ENCODE peak calls at places on chromosomes 5 and 9, in eight cellular contexts. N is CD8-positive, alpha-beta memory T cell; I is mammary epithelial cell; G is lower lobe of right lung; U is CD8-positive, alpha-beta T cell; H is MM.1S; E is psoas muscle; V is mesenchymal stem cell. X is an unnamed sample. For H3K4me1, the result is how much of the 10 kb centered on the place peaks cover.

GRCh38 chr5:38845555-38846378 is at the start of gene OSMR:
- DNase-seq in N (no peak), I (peak), G (peak), U (no peak), H (no peak), E (peak), V (peak), X (peak)

GRCh38 chr5:68021958-68022357 is 193.6 kb upstream of the PIK3R1 start:
- DNase-seq in N (no peak), I (no peak), G (no peak), U (no peak), H (no peak), E (no peak), V (no peak), X (no peak)

GRCh38 chr9:116141864-116142561 is 11.6 kb upstream of the PAPPA start:
- DNase-seq in N (no peak), I (peak), G (no peak), U (no peak), H (no peak), E (no peak), V (no peak), X (no peak)

GRCh38 chr9:128159073-128159783 is 837 bp upstream of the BBLN start:
- DNase-seq in N (peak), I (no peak), G (no peak), U (peak), H (peak), E (no peak), V (no peak), X (no peak)

GRCh38 chr5:168611163-168611562 is 32.0 kb upstream of the PANK3 start:
- DNase-seq in N (no peak), I (no peak), G (no peak), U (no peak), H (no peak), E (no peak), V (peak), X (no peak)

GRCh38 chr9:109779711-109780452 is at the start of gene PALM2AKAP2:
- DNase-seq in N (no peak), I (peak), G (peak), U (no peak), H (peak), E (peak), V (peak), X (peak)

GRCh38 chr9:35910613-35911488 is 1.6 kb downstream of the SPAAR start:
- DNase-seq in N (peak), I (peak), G (peak), U (peak), H (peak), E (peak), V (peak), X (peak)

GRCh38 chr9:27519466-27520465 is 4.3 kb upstream of the IFNK start:
- DNase-seq in N (no peak), I (peak), G (no peak), U (no peak), H (no peak), E (no peak), V (no peak), X (no peak)

GRCh38 chr9:88777498-88778312 is 213.6 kb upstream of the S1PR3 start:
- DNase-seq in N (no peak), I (no peak), G (no peak), U (no peak), H (peak), E (peak), V (peak), X (peak)

GRCh38 chr5:172312286-172312685 is 28.7 kb upstream of the UBTD2 start:
- DNase-seq in N (no peak), I (no peak), G (no peak), U (no peak), H (no peak), E (no peak), V (no peak), X (no peak)

GRCh38 chr9:128152133-128152780 is 3.0 kb downstream of the LCN2 start:
- DNase-seq in N (no peak), I (no peak), G (no peak), U (no peak), H (no peak), E (no peak), V (no peak), X (no peak)

GRCh38 chr5:173507171-173507570 is 109.3 kb downstream of the BOD1 start:
- DNase-seq in N (no peak), I (no peak), G (no peak), U (no peak), H (no peak), E (no peak), V (no peak), X (no peak)

GRCh38 chr5:56465757-56466127 is 232.6 kb upstream of the ANKRD55 start:
- DNase-seq in N (no peak), I (no peak), G (no peak), U (no peak), H (no peak), E (no peak), V (peak), X (no peak)

GRCh38 chr9:110900451-110900850 is 137.8 kb downstream of the LPAR1 start:
- DNase-seq in N (no peak), I (no peak), G (no peak), U (no peak), H (no peak), E (no peak), V (no peak), X (no peak)

GRCh38 chr5:174140452-174140851 is 94.9 kb downstream of the NSG2 start:
- DNase-seq in N (no peak), I (no peak), G (no peak), U (no peak), H (no peak), E (no peak), V (no peak), X (no peak)

GRCh38 chr5:161138751-161139455 is 286.9 kb upstream of the ATP10B start:
- DNase-seq in N (no peak), I (no peak), G (no peak), U (no peak), H (peak), E (no peak), V (no peak), X (no peak)

GRCh38 chr5:16754086-16754485 is 137.3 kb upstream of the RETREG1 start:
- DNase-seq in N (no peak), I (no peak), G (no peak), U (no peak), H (no peak), E (no peak), V (no peak), X (no peak)

GRCh38 chr5:102313907-102314306 is 17.8 kb upstream of the SLCO4C1 start:
- DNase-seq in N (no peak), I (no peak), G (no peak), U (no peak), H (no peak), E (no peak), V (no peak), X (no peak)

GRCh38 chr5:139486201-139486600 is 3.6 kb upstream of the STING1 start:
- DNase-seq in N (no peak), I (no peak), G (no peak), U (no peak), H (no peak), E (no peak), V (no peak), X (no peak)

GRCh38 chr5:133050500-133050899 is 1.3 kb upstream of the HSPA4 start:
- DNase-seq in N (peak), I (no peak), G (no peak), U (no peak), H (no peak), E (no peak), V (no peak), X (no peak)

GRCh38 chr5:108560581-108560980 is 178.7 kb upstream of the FBXL17 start:
- DNase-seq in N (no peak), I (no peak), G (no peak), U (no peak), H (no peak), E (peak), V (peak), X (peak)

GRCh38 chr5:34059997-34060396 is 17.0 kb upstream of the C1QTNF3 start:
- DNase-seq in N (no peak), I (peak), G (no peak), U (no peak), H (no peak), E (no peak), V (no peak), X (no peak)

GRCh38 chr5:56037531-56038010 is 42.8 kb upstream of the IL6ST start:
- DNase-seq in N (no peak), I (no peak), G (no peak), U (no peak), H (peak), E (no peak), V (no peak), X (peak)

GRCh38 chr5:42912184-42912766 is 100.6 kb upstream of the SELENOP start:
- DNase-seq in N (peak), I (peak), G (no peak), U (peak), H (peak), E (no peak), V (peak), X (no peak)

GRCh38 chr5:94908889-94909480 is 290.5 kb downstream of the SLF1 start:
- DNase-seq in N (no peak), I (peak), G (no peak), U (no peak), H (peak), E (no peak), V (peak), X (no peak)

GRCh38 chr9:130343445-130343918 is 77.9 kb downstream of the HMCN2 start:
- DNase-seq in N (peak), I (no peak), G (no peak), U (peak), H (no peak), E (no peak), V (no peak), X (no peak)

GRCh38 chr9:89810434-89810833 is 205.6 kb downstream of the GADD45G start:
- DNase-seq in N (no peak), I (no peak), G (peak), U (no peak), H (no peak), E (no peak), V (peak), X (no peak)

DNA sequence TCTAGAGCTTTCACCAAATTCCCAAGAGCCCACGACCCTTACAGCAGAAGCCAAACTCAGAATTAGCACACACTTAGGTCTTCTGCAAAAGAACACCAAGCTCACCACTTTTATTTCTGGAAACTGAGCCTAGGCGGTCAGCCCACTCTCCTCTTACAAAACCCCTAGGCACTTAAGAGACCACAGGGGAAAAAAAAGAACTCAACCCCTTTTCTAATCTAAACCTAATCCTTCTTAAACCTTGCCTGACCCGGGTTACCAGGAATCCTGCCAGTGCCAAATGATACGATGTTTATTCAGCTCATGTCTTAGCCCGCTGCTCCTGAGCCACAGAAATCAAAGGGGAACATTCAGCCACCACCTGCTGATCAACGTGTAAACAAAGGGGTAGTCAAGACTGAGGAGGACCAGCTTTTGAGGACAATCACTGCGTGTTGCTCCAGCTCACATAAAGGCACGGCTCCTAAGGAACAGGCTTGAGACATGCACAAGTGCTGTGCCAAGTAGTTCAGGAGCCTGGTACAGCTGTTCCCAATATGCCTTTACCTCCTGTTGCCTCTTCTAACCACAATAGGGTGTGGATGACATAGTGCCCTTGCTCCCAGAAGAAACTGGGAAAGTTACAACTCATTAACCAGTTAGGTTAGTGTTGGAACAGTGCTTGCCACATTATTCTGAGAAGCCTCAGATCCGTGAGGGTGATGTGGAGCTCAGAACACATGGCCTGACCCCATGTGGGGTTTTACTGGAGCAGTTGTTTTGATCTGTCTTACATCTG is 49.3 kb downstream of the ZFAND5 start:
- DNase-seq in N (no peak), I (peak), G (peak), U (no peak), H (no peak), E (peak), V (peak), X (no peak)
- H3K4me1 ChIP-seq in N (under half), I (under half), G (under half), U (under half), H (under half), E (under half), V (under half), X (under half)

GRCh38 chr5:60851681-60852080 is 7.6 kb upstream of the ELOVL7 start:
- DNase-seq in N (no peak), I (no peak), G (no peak), U (no peak), H (no peak), E (no peak), V (no peak), X (no peak)
- H3K4me3 ChIP-seq in N (no peak), I (no peak), G (no peak), U (no peak), H (no peak), E (no peak), V (no peak), X (no peak)

GRCh38 chr9:91908746-91909145 is 41.3 kb downstream of the ROR2 start:
- DNase-seq in N (no peak), I (no peak), G (no peak), U (no peak), H (peak), E (no peak), V (peak), X (no peak)

GRCh38 chr9:91905237-91905650 is 44.8 kb downstream of the ROR2 start:
- DNase-seq in N (no peak), I (no peak), G (no peak), U (no peak), H (no peak), E (no peak), V (no peak), X (no peak)

GRCh38 chr9:91907387-91908292 is 42.4 kb downstream of the ROR2 start:
- DNase-seq in N (no peak), I (no peak), G (no peak), U (no peak), H (no peak), E (no peak), V (no peak), X (no peak)

GRCh38 chr9:91905958-91906585 is 44.0 kb downstream of the ROR2 start:
- DNase-seq in N (peak), I (no peak), G (peak), U (peak), H (peak), E (no peak), V (no peak), X (peak)

GRCh38 chr9:91908293-91908623 is 41.8 kb downstream of the ROR2 start:
- DNase-seq in N (no peak), I (no peak), G (no peak), U (no peak), H (no peak), E (no peak), V (no peak), X (no peak)
- H3K4me1 ChIP-seq in N (under half), I (under half), G (under half), U (under half), H (half or more), E (under half), V (under half), X (under half)

GRCh38 chr9:115116620-115117284 is 1.2 kb downstream of the TNC start:
- DNase-seq in N (no peak), I (peak), G (no peak), U (no peak), H (no peak), E (no peak), V (no peak), X (no peak)

GRCh38 chr9:115117999-115118470 is at the start of gene TNC:
- DNase-seq in N (no peak), I (peak), G (peak), U (no peak), H (no peak), E (peak), V (peak), X (peak)

GRCh38 chr9:115121140-115121710 is 3.3 kb upstream of the TNC start:
- DNase-seq in N (no peak), I (peak), G (no peak), U (no peak), H (peak), E (no peak), V (peak), X (no peak)

GRCh38 chr9:115115924-115116323 is 2.0 kb downstream of the TNC start:
- DNase-seq in N (no peak), I (peak), G (no peak), U (no peak), H (no peak), E (no peak), V (peak), X (no peak)

GRCh38 chr9:115118471-115119156 is 657 bp upstream of the TNC start:
- DNase-seq in N (no peak), I (peak), G (peak), U (no peak), H (no peak), E (peak), V (peak), X (peak)
- H3K4me3 ChIP-seq in N (no peak), I (peak), G (peak), U (no peak), H (no peak), E (peak), V (peak), X (peak)

GRCh38 chr5:109830955-109831502 is 141.3 kb downstream of the MAN2A1 start:
- DNase-seq in N (no peak), I (peak), G (no peak), U (no peak), H (no peak), E (no peak), V (peak), X (no peak)
- H3K4me1 ChIP-seq in N (under half), I (under half), G (under half), U (under half), H (under half), E (under half), V (under half), X (under half)

X was measured in left ventricle myocardium inferior.